ENCODE peak calls at places on chromosomes 16 and 17, in four cellular contexts. F is brain microvascular endothelial cell; C is effector memory CD4-positive, alpha-beta T cell; V is mammary epithelial cell. A is an unnamed sample.

GRCh38 chr17:64130559-64131001 is 636 bp upstream of the ERN1 start:
- DNase-seq in F (peak; percentile 60), C (peak; percentile 60), V (peak; percentile 57), A (no peak)

GRCh38 chr16:50434872-50435478 is 66.2 kb upstream of the BRD7 start:
- DNase-seq in F (no peak), C (no peak), V (no peak), A (no peak)

GRCh38 chr16:70324998-70325765 is 21.5 kb upstream of the DDX19A start:
- DNase-seq in F (no peak), C (no peak), V (no peak), A (no peak)

GRCh38 chr17:57677301-57677700 is 67.8 kb downstream of the CCDC182 start:
- DNase-seq in F (no peak), C (no peak), V (no peak), A (no peak)

GRCh38 chr17:57622886-57623433 is 122.1 kb downstream of the CCDC182 start:
- DNase-seq in F (peak; percentile 77), C (no peak), V (peak; percentile 16), A (peak; percentile 70)

GRCh38 chr17:83067718-83068261 is 11.6 kb upstream of the METRNL start:
- DNase-seq in F (no peak), C (no peak), V (no peak), A (no peak)

GRCh38 chr17:79263191-79263590 is 188.6 kb downstream of the ENGASE start:
- DNase-seq in F (no peak), C (no peak), V (no peak), A (no peak)

GRCh38 chr17:49851387-49852291 is 3.8 kb upstream of the TAC4 start:
- DNase-seq in F (peak; percentile 45), C (peak; percentile 40), V (no peak), A (peak; percentile 67)

GRCh38 chr16:72042157-72042660 is 12.1 kb upstream of the HP start:
- DNase-seq in F (no peak), C (no peak), V (peak; percentile 2), A (no peak)

GRCh38 chr16:15857779-15858560 is 1.1 kb upstream of the MYH11 start:
- DNase-seq in F (peak; percentile 22), C (no peak), V (no peak), A (peak; percentile 22)

GRCh38 chr16:3536271-3536671 is 35.5 kb downstream of the CLUAP1 start:
- DNase-seq in F (peak; percentile 50), C (no peak), V (no peak), A (peak; percentile 86)

GRCh38 chr17:28367641-28368305 is 2.3 kb downstream of the VTN start:
- DNase-seq in F (no peak), C (no peak), V (no peak), A (no peak)

GRCh38 chr16:89047331-89048086 is 46.1 kb upstream of the ACSF3 start:
- DNase-seq in F (no peak), C (no peak), V (no peak), A (no peak)

GRCh38 chr17:72661093-72661944 is 431.2 kb downstream of the SLC39A11 start:
- DNase-seq in F (no peak), C (no peak), V (peak; percentile 100), A (no peak)

GRCh38 chr16:12271006-12271405 is 294.5 kb downstream of the SNX29 start:
- DNase-seq in F (no peak), C (no peak), V (peak; percentile 19), A (peak; percentile 84)

GRCh38 chr16:85152414-85153030 is 40.2 kb upstream of the CIBAR2 start:
- DNase-seq in F (no peak), C (no peak), V (peak; percentile 69), A (peak; percentile 70)

GRCh38 chr16:12127244-12127643 is 150.7 kb downstream of the SNX29 start:
- DNase-seq in F (no peak), C (no peak), V (no peak), A (no peak)

GRCh38 chr16:10232757-10233156 is 50.5 kb upstream of the GRIN2A start:
- DNase-seq in F (no peak), C (no peak), V (no peak), A (no peak)

DNA sequence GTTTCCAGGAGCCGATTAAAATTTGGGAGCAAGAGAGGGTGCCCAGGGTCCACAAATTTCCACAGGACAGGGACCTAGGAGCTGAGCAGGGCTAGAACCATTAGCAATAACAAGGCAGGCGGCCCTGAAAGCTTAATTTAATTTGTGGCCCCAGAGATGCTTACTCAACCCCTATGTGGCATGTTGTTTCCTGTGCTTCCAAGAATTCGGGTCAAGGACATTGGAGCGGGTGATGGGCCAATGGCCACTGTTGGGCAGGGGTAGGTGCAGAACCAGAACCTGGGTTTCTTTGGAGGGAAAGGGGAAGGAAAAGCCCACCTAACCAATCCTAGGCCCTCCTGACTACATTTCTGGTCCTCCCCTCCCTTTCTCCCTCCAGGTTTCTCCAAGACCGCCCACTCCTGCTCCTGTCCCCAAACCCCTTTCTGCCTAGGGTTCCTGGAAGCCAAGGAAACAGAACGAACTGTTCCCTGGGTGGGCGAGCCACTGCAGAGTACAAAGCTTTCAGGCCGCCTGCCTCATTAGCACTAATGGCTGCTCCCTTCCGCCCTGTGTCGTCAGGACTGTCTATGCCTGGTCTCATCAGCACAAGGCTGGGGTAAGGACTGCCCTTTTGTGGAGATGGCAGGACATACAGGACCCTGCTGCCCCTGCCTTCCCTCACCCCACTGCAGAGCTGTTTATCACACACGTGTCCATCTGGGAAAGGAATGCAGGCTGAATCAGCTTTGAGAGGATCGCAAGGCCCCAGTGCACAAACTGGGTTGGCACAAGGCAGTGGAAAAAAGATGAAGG is 581 bp upstream of the AGRP start:
- DNase-seq in F (no peak), C (no peak), V (no peak), A (no peak)
- H3K4me3 ChIP-seq in F (no peak overlapping the region), C (no peak overlapping the region), V (no peak overlapping the region), A (no peak overlapping the region)

GRCh38 chr17:80295146-80295545 is 34.5 kb downstream of the RNF213 start:
- DNase-seq in F (no peak), C (no peak), V (no peak), A (no peak)
- H3K36me3 ChIP-seq in F (peaks cover 59% of the 10 kb centered on the region), C (peaks cover 90% of the 10 kb centered on the region), V (peaks cover 34% of the 10 kb centered on the region), A (peaks cover 92% of the 10 kb centered on the region)

GRCh38 chr17:33207231-33207630 is 85.9 kb downstream of the ASIC2 start:
- DNase-seq in F (no peak), C (no peak), V (no peak), A (no peak)
- H3K27me3 ChIP-seq in F (no peaks in the 10 kb centered on the region), C (no peaks in the 10 kb centered on the region), V (no peaks in the 10 kb centered on the region), A (peaks cover 3% of the 10 kb centered on the region)

GRCh38 chr16:75080205-75081029 is 36.2 kb downstream of the LDHD start:
- DNase-seq in F (peak; percentile 76), C (no peak), V (peak; percentile 27), A (peak; percentile 41)

GRCh38 chr16:75078886-75079285 is 37.7 kb downstream of the LDHD start:
- DNase-seq in F (no peak), C (no peak), V (no peak), A (no peak)

GRCh38 chr16:75075688-75076268 is 40.8 kb downstream of the LDHD start:
- DNase-seq in F (no peak), C (no peak), V (no peak), A (no peak)

GRCh38 chr16:75081179-75081859 is 35.3 kb downstream of the LDHD start:
- DNase-seq in F (no peak), C (no peak), V (no peak), A (no peak)

GRCh38 chr16:75079346-75079926 is 37.1 kb downstream of the LDHD start:
- DNase-seq in F (peak; percentile 31), C (no peak), V (no peak), A (no peak)
- H3K4me3 ChIP-seq in F (no peak overlapping the region), C (no peak overlapping the region), V (no peak overlapping the region), A (no peak overlapping the region)

A was measured in MG63.